ENCODE peak calls at places on chromosomes 12 and 14, in seven cellular contexts. One of them, this sample, is unnamed.

GRCh38 chr12:110561471-110562201 is 21.5 kb downstream of the PPTC7 start:
- DNase-seq in RWPE2: no peak
- DNase-seq in Calu3: no peak
- DNase-seq in lower leg skin: no peak
- DNase-seq in NCI-H524: no peak
- DNase-seq in amniotic stem cell: no peak
- DNase-seq in stimulated activated CD4-positive, alpha-beta T cell treated with anti-CD3 and anti-CD28 coated beads, Interleukin-4, amount 100 ng/mL, for 24 hours: no peak
- DNase-seq in this sample: no peak

GRCh38 chr12:16606201-16606849 is 363 bp upstream of the LMO3 start:
- DNase-seq in amniotic stem cell: no peak
- DNase-seq in Calu3: peak
- DNase-seq in NCI-H524: peak
- DNase-seq in lower leg skin: no peak
- DNase-seq in RWPE2: no peak
- DNase-seq in stimulated activated CD4-positive, alpha-beta T cell treated with anti-CD3 and anti-CD28 coated beads, Interleukin-4, amount 100 ng/mL, for 24 hours: no peak
- DNase-seq in this sample: no peak

GRCh38 chr14:51738754-51739153 is 87.0 kb downstream of the FRMD6 start:
- DNase-seq in RWPE2: no peak
- DNase-seq in amniotic stem cell: no peak
- DNase-seq in lower leg skin: no peak
- DNase-seq in Calu3: peak
- DNase-seq in NCI-H524: peak
- DNase-seq in stimulated activated CD4-positive, alpha-beta T cell treated with anti-CD3 and anti-CD28 coated beads, Interleukin-4, amount 100 ng/mL, for 24 hours: no peak
- DNase-seq in this sample: no peak

GRCh38 chr12:59734371-59734770 is 138.5 kb downstream of the SLC16A7 start:
- DNase-seq in stimulated activated CD4-positive, alpha-beta T cell treated with anti-CD3 and anti-CD28 coated beads, Interleukin-4, amount 100 ng/mL, for 24 hours: no peak
- DNase-seq in Calu3: no peak
- DNase-seq in NCI-H524: peak
- DNase-seq in amniotic stem cell: no peak
- DNase-seq in RWPE2: no peak
- DNase-seq in lower leg skin: no peak
- DNase-seq in this sample: no peak

GRCh38 chr12:53948650-53949593 is 5.8 kb upstream of the HOXC12 start:
- DNase-seq in lower leg skin: no peak
- DNase-seq in NCI-H524: no peak
- DNase-seq in Calu3: no peak
- DNase-seq in stimulated activated CD4-positive, alpha-beta T cell treated with anti-CD3 and anti-CD28 coated beads, Interleukin-4, amount 100 ng/mL, for 24 hours: no peak
- DNase-seq in amniotic stem cell: no peak
- DNase-seq in RWPE2: no peak
- DNase-seq in this sample: no peak

GRCh38 chr12:51549637-51550036 is 41.4 kb upstream of the SCN8A start:
- DNase-seq in stimulated activated CD4-positive, alpha-beta T cell treated with anti-CD3 and anti-CD28 coated beads, Interleukin-4, amount 100 ng/mL, for 24 hours: no peak
- DNase-seq in lower leg skin: no peak
- DNase-seq in RWPE2: no peak
- DNase-seq in amniotic stem cell: no peak
- DNase-seq in NCI-H524: peak
- DNase-seq in Calu3: no peak
- DNase-seq in this sample: no peak

GRCh38 chr12:89538902-89539301 is 13.1 kb upstream of the POC1B start:
- DNase-seq in lower leg skin: no peak
- DNase-seq in amniotic stem cell: no peak
- DNase-seq in NCI-H524: no peak
- DNase-seq in Calu3: no peak
- DNase-seq in RWPE2: no peak
- DNase-seq in stimulated activated CD4-positive, alpha-beta T cell treated with anti-CD3 and anti-CD28 coated beads, Interleukin-4, amount 100 ng/mL, for 24 hours: no peak
- DNase-seq in this sample: no peak

GRCh38 chr12:94706250-94706661 is 55.9 kb upstream of the TMCC3 start:
- DNase-seq in RWPE2: no peak
- DNase-seq in Calu3: no peak
- DNase-seq in amniotic stem cell: no peak
- DNase-seq in lower leg skin: no peak
- DNase-seq in NCI-H524: no peak
- DNase-seq in stimulated activated CD4-positive, alpha-beta T cell treated with anti-CD3 and anti-CD28 coated beads, Interleukin-4, amount 100 ng/mL, for 24 hours: peak
- DNase-seq in this sample: no peak

GRCh38 chr12:45290218-45290609 is 74.3 kb downstream of the ANO6 start:
- DNase-seq in lower leg skin: no peak
- DNase-seq in stimulated activated CD4-positive, alpha-beta T cell treated with anti-CD3 and anti-CD28 coated beads, Interleukin-4, amount 100 ng/mL, for 24 hours: no peak
- DNase-seq in Calu3: no peak
- DNase-seq in RWPE2: no peak
- DNase-seq in amniotic stem cell: no peak
- DNase-seq in NCI-H524: no peak
- DNase-seq in this sample: no peak

GRCh38 chr14:68820536-68820935 is 27.7 kb upstream of the ZFP36L1 start:
- DNase-seq in lower leg skin: no peak
- DNase-seq in NCI-H524: no peak
- DNase-seq in Calu3: no peak
- DNase-seq in amniotic stem cell: no peak
- DNase-seq in stimulated activated CD4-positive, alpha-beta T cell treated with anti-CD3 and anti-CD28 coated beads, Interleukin-4, amount 100 ng/mL, for 24 hours: no peak
- DNase-seq in RWPE2: peak
- DNase-seq in this sample: no peak

GRCh38 chr12:56150563-56150962 is 1.8 kb upstream of the MYL6B start:
- DNase-seq in amniotic stem cell: no peak
- DNase-seq in NCI-H524: no peak
- DNase-seq in lower leg skin: no peak
- DNase-seq in stimulated activated CD4-positive, alpha-beta T cell treated with anti-CD3 and anti-CD28 coated beads, Interleukin-4, amount 100 ng/mL, for 24 hours: no peak
- DNase-seq in Calu3: no peak
- DNase-seq in RWPE2: no peak
- DNase-seq in this sample: no peak

GRCh38 chr12:1837541-1838206 is 17.3 kb downstream of the LRTM2 start:
- DNase-seq in Calu3: no peak
- DNase-seq in NCI-H524: no peak
- DNase-seq in amniotic stem cell: no peak
- DNase-seq in stimulated activated CD4-positive, alpha-beta T cell treated with anti-CD3 and anti-CD28 coated beads, Interleukin-4, amount 100 ng/mL, for 24 hours: no peak
- DNase-seq in RWPE2: peak
- DNase-seq in lower leg skin: no peak
- DNase-seq in this sample: no peak

GRCh38 chr14:103966631-103967030 is 24.3 kb upstream of the RD3L start:
- DNase-seq in amniotic stem cell: no peak
- DNase-seq in lower leg skin: no peak
- DNase-seq in RWPE2: no peak
- DNase-seq in Calu3: no peak
- DNase-seq in NCI-H524: no peak
- DNase-seq in stimulated activated CD4-positive, alpha-beta T cell treated with anti-CD3 and anti-CD28 coated beads, Interleukin-4, amount 100 ng/mL, for 24 hours: no peak
- DNase-seq in this sample: no peak

GRCh38 chr12:58249610-58250009 is 308.2 kb downstream of the ATP23 start:
- DNase-seq in NCI-H524: no peak
- DNase-seq in lower leg skin: no peak
- DNase-seq in Calu3: no peak
- DNase-seq in RWPE2: no peak
- DNase-seq in amniotic stem cell: no peak
- DNase-seq in stimulated activated CD4-positive, alpha-beta T cell treated with anti-CD3 and anti-CD28 coated beads, Interleukin-4, amount 100 ng/mL, for 24 hours: no peak
- DNase-seq in this sample: no peak

GRCh38 chr14:100740931-100741330 is 14.2 kb downstream of the DLK1 start:
- DNase-seq in RWPE2: no peak
- DNase-seq in stimulated activated CD4-positive, alpha-beta T cell treated with anti-CD3 and anti-CD28 coated beads, Interleukin-4, amount 100 ng/mL, for 24 hours: no peak
- DNase-seq in NCI-H524: no peak
- DNase-seq in lower leg skin: no peak
- DNase-seq in amniotic stem cell: no peak
- DNase-seq in Calu3: no peak
- DNase-seq in this sample: no peak

GRCh38 chr12:112577473-112578334 is 159.0 kb downstream of the PTPN11 start:
- DNase-seq in lower leg skin: no peak
- DNase-seq in Calu3: no peak
- DNase-seq in amniotic stem cell: no peak
- DNase-seq in RWPE2: no peak
- DNase-seq in stimulated activated CD4-positive, alpha-beta T cell treated with anti-CD3 and anti-CD28 coated beads, Interleukin-4, amount 100 ng/mL, for 24 hours: no peak
- DNase-seq in NCI-H524: no peak
- DNase-seq in this sample: no peak

GRCh38 chr14:71113376-71113775 is 206.1 kb downstream of the PCNX1 start:
- DNase-seq in Calu3: no peak
- DNase-seq in NCI-H524: no peak
- DNase-seq in amniotic stem cell: peak
- DNase-seq in lower leg skin: no peak
- DNase-seq in stimulated activated CD4-positive, alpha-beta T cell treated with anti-CD3 and anti-CD28 coated beads, Interleukin-4, amount 100 ng/mL, for 24 hours: no peak
- DNase-seq in RWPE2: no peak
- DNase-seq in this sample: no peak

GRCh38 chr14:61280526-61281185 is 482 bp downstream of the TMEM30B start:
- DNase-seq in RWPE2: peak
- DNase-seq in Calu3: peak
- DNase-seq in stimulated activated CD4-positive, alpha-beta T cell treated with anti-CD3 and anti-CD28 coated beads, Interleukin-4, amount 100 ng/mL, for 24 hours: peak
- DNase-seq in amniotic stem cell: peak
- DNase-seq in lower leg skin: peak
- DNase-seq in NCI-H524: peak
- DNase-seq in this sample: no peak

GRCh38 chr12:95440401-95440800 is 33.6 kb upstream of the METAP2 start:
- DNase-seq in lower leg skin: no peak
- DNase-seq in Calu3: no peak
- DNase-seq in NCI-H524: no peak
- DNase-seq in stimulated activated CD4-positive, alpha-beta T cell treated with anti-CD3 and anti-CD28 coated beads, Interleukin-4, amount 100 ng/mL, for 24 hours: no peak
- DNase-seq in RWPE2: no peak
- DNase-seq in amniotic stem cell: no peak
- DNase-seq in this sample: no peak

GRCh38 chr14:71918955-71919354 is 13.3 kb upstream of the RGS6 start:
- DNase-seq in lower leg skin: no peak
- DNase-seq in RWPE2: no peak
- DNase-seq in NCI-H524: no peak
- DNase-seq in amniotic stem cell: no peak
- DNase-seq in stimulated activated CD4-positive, alpha-beta T cell treated with anti-CD3 and anti-CD28 coated beads, Interleukin-4, amount 100 ng/mL, for 24 hours: no peak
- DNase-seq in Calu3: no peak
- DNase-seq in this sample: no peak

GRCh38 chr12:50642035-50642451 is 121.9 kb upstream of the ATF1 start:
- DNase-seq in RWPE2: no peak
- DNase-seq in lower leg skin: no peak
- DNase-seq in amniotic stem cell: no peak
- DNase-seq in stimulated activated CD4-positive, alpha-beta T cell treated with anti-CD3 and anti-CD28 coated beads, Interleukin-4, amount 100 ng/mL, for 24 hours: no peak
- DNase-seq in Calu3: no peak
- DNase-seq in NCI-H524: no peak
- DNase-seq in this sample: no peak

GRCh38 chr12:95335948-95336347 is 118.3 kb downstream of the VEZT start:
- DNase-seq in stimulated activated CD4-positive, alpha-beta T cell treated with anti-CD3 and anti-CD28 coated beads, Interleukin-4, amount 100 ng/mL, for 24 hours: no peak
- DNase-seq in lower leg skin: no peak
- DNase-seq in Calu3: no peak
- DNase-seq in NCI-H524: no peak
- DNase-seq in RWPE2: no peak
- DNase-seq in amniotic stem cell: no peak
- DNase-seq in this sample: no peak

GRCh38 chr14:55062517-55063351 is 11.3 kb downstream of the MAPK1IP1L start:
- DNase-seq in NCI-H524: peak
- DNase-seq in stimulated activated CD4-positive, alpha-beta T cell treated with anti-CD3 and anti-CD28 coated beads, Interleukin-4, amount 100 ng/mL, for 24 hours: no peak
- DNase-seq in RWPE2: no peak
- DNase-seq in Calu3: no peak
- DNase-seq in lower leg skin: no peak
- DNase-seq in amniotic stem cell: no peak
- DNase-seq in this sample: no peak

GRCh38 chr14:104882325-104882973 is 17.4 kb downstream of the CEP170B start:
- DNase-seq in NCI-H524: peak
- DNase-seq in Calu3: peak
- DNase-seq in lower leg skin: no peak
- DNase-seq in stimulated activated CD4-positive, alpha-beta T cell treated with anti-CD3 and anti-CD28 coated beads, Interleukin-4, amount 100 ng/mL, for 24 hours: no peak
- DNase-seq in amniotic stem cell: no peak
- DNase-seq in RWPE2: peak
- DNase-seq in this sample: no peak

GRCh38 chr12:101935769-101936741 is 58.7 kb downstream of the DRAM1 start:
- DNase-seq in Calu3: no peak
- DNase-seq in amniotic stem cell: peak
- DNase-seq in lower leg skin: peak
- DNase-seq in RWPE2: no peak
- DNase-seq in stimulated activated CD4-positive, alpha-beta T cell treated with anti-CD3 and anti-CD28 coated beads, Interleukin-4, amount 100 ng/mL, for 24 hours: no peak
- DNase-seq in NCI-H524: peak
- DNase-seq in this sample: no peak

GRCh38 chr12:131113562-131113961 is 159.9 kb downstream of the ADGRD1 start:
- DNase-seq in NCI-H524: no peak
- DNase-seq in lower leg skin: no peak
- DNase-seq in amniotic stem cell: no peak
- DNase-seq in stimulated activated CD4-positive, alpha-beta T cell treated with anti-CD3 and anti-CD28 coated beads, Interleukin-4, amount 100 ng/mL, for 24 hours: no peak
- DNase-seq in Calu3: no peak
- DNase-seq in RWPE2: peak
- DNase-seq in this sample: no peak

GRCh38 chr12:90174198-90174510 is 465.5 kb upstream of the ATP2B1 start:
- DNase-seq in amniotic stem cell: no peak
- DNase-seq in lower leg skin: no peak
- DNase-seq in stimulated activated CD4-positive, alpha-beta T cell treated with anti-CD3 and anti-CD28 coated beads, Interleukin-4, amount 100 ng/mL, for 24 hours: peak
- DNase-seq in Calu3: no peak
- DNase-seq in NCI-H524: peak
- DNase-seq in RWPE2: no peak
- DNase-seq in this sample: no peak

GRCh38 chr12:92912052-92912451 is 17.0 kb downstream of the EEA1 start:
- DNase-seq in RWPE2: peak
- DNase-seq in NCI-H524: no peak
- DNase-seq in stimulated activated CD4-positive, alpha-beta T cell treated with anti-CD3 and anti-CD28 coated beads, Interleukin-4, amount 100 ng/mL, for 24 hours: peak
- DNase-seq in amniotic stem cell: no peak
- DNase-seq in Calu3: no peak
- DNase-seq in lower leg skin: peak
- DNase-seq in this sample: peak

GRCh38 chr12:91877022-91877421 is 268.6 kb downstream of the BTG1 start:
- DNase-seq in Calu3: peak
- DNase-seq in RWPE2: no peak
- DNase-seq in stimulated activated CD4-positive, alpha-beta T cell treated with anti-CD3 and anti-CD28 coated beads, Interleukin-4, amount 100 ng/mL, for 24 hours: peak
- DNase-seq in amniotic stem cell: no peak
- DNase-seq in lower leg skin: peak
- DNase-seq in NCI-H524: peak
- DNase-seq in this sample: peak

GRCh38 chr12:108253540-108253939 is 85.6 kb downstream of the CMKLR1 start:
- DNase-seq in amniotic stem cell: no peak
- DNase-seq in Calu3: no peak
- DNase-seq in NCI-H524: peak
- DNase-seq in RWPE2: no peak
- DNase-seq in stimulated activated CD4-positive, alpha-beta T cell treated with anti-CD3 and anti-CD28 coated beads, Interleukin-4, amount 100 ng/mL, for 24 hours: no peak
- DNase-seq in lower leg skin: no peak
- DNase-seq in this sample: no peak

GRCh38 chr12:25459541-25459951 is 93.5 kb downstream of the LMNTD1 start:
- DNase-seq in RWPE2: no peak
- DNase-seq in stimulated activated CD4-positive, alpha-beta T cell treated with anti-CD3 and anti-CD28 coated beads, Interleukin-4, amount 100 ng/mL, for 24 hours: no peak
- DNase-seq in lower leg skin: no peak
- DNase-seq in amniotic stem cell: no peak
- DNase-seq in NCI-H524: no peak
- DNase-seq in Calu3: no peak
- DNase-seq in this sample: no peak

GRCh38 chr14:50823051-50823762 is 7.8 kb downstream of the NIN start:
- DNase-seq in RWPE2: no peak
- DNase-seq in amniotic stem cell: no peak
- DNase-seq in lower leg skin: no peak
- DNase-seq in stimulated activated CD4-positive, alpha-beta T cell treated with anti-CD3 and anti-CD28 coated beads, Interleukin-4, amount 100 ng/mL, for 24 hours: no peak
- DNase-seq in NCI-H524: no peak
- DNase-seq in Calu3: no peak
- DNase-seq in this sample: no peak

GRCh38 chr14:58574623-58575022 is 63.1 kb upstream of the DACT1 start:
- DNase-seq in amniotic stem cell: no peak
- DNase-seq in stimulated activated CD4-positive, alpha-beta T cell treated with anti-CD3 and anti-CD28 coated beads, Interleukin-4, amount 100 ng/mL, for 24 hours: no peak
- DNase-seq in RWPE2: no peak
- DNase-seq in lower leg skin: no peak
- DNase-seq in NCI-H524: no peak
- DNase-seq in Calu3: no peak
- DNase-seq in this sample: no peak

GRCh38 chr12:115423546-115423987 is 739.6 kb upstream of the TBX3 start:
- DNase-seq in amniotic stem cell: no peak
- DNase-seq in RWPE2: no peak
- DNase-seq in lower leg skin: no peak
- DNase-seq in Calu3: no peak
- DNase-seq in NCI-H524: no peak
- DNase-seq in stimulated activated CD4-positive, alpha-beta T cell treated with anti-CD3 and anti-CD28 coated beads, Interleukin-4, amount 100 ng/mL, for 24 hours: no peak
- DNase-seq in this sample: no peak

GRCh38 chr12:14834502-14834901 is 8.8 kb downstream of the ART4 start:
- DNase-seq in NCI-H524: no peak
- DNase-seq in amniotic stem cell: no peak
- DNase-seq in lower leg skin: no peak
- DNase-seq in Calu3: no peak
- DNase-seq in RWPE2: no peak
- DNase-seq in stimulated activated CD4-positive, alpha-beta T cell treated with anti-CD3 and anti-CD28 coated beads, Interleukin-4, amount 100 ng/mL, for 24 hours: no peak
- DNase-seq in this sample: no peak

GRCh38 chr14:81940636-81941035 is 407.0 kb upstream of the SEL1L start:
- DNase-seq in lower leg skin: no peak
- DNase-seq in NCI-H524: peak
- DNase-seq in amniotic stem cell: no peak
- DNase-seq in Calu3: no peak
- DNase-seq in stimulated activated CD4-positive, alpha-beta T cell treated with anti-CD3 and anti-CD28 coated beads, Interleukin-4, amount 100 ng/mL, for 24 hours: no peak
- DNase-seq in RWPE2: no peak
- DNase-seq in this sample: no peak

GRCh38 chr14:93688794-93689193 is 99.5 kb downstream of the PRIMA1 start:
- DNase-seq in Calu3: no peak
- DNase-seq in amniotic stem cell: no peak
- DNase-seq in RWPE2: no peak
- DNase-seq in lower leg skin: no peak
- DNase-seq in NCI-H524: no peak
- DNase-seq in stimulated activated CD4-positive, alpha-beta T cell treated with anti-CD3 and anti-CD28 coated beads, Interleukin-4, amount 100 ng/mL, for 24 hours: no peak
- DNase-seq in this sample: no peak

GRCh38 chr14:23306412-23307145 is at the start of gene BCL2L2:
- DNase-seq in amniotic stem cell: peak
- DNase-seq in NCI-H524: peak
- DNase-seq in Calu3: peak
- DNase-seq in stimulated activated CD4-positive, alpha-beta T cell treated with anti-CD3 and anti-CD28 coated beads, Interleukin-4, amount 100 ng/mL, for 24 hours: no peak
- DNase-seq in lower leg skin: peak
- DNase-seq in RWPE2: peak
- DNase-seq in this sample: no peak

This sample was measured in SIG-M5.